ENCODE peak calls at places on chromosomes 16 and 17, in eight cellular contexts. U is natural killer cell, B is AG09319, O is mesothelial cell of epicardium, H is cardiac fibroblast, I is HL-60, Y is thoracic aorta, M is AG09309. F is an unnamed sample.

GRCh38 chr17:43917348-43918025 is 10.2 kb upstream of the MPP2 start:
- DNase-seq in U (no peak), B (no peak), O (no peak), H (peak), I (no peak), Y (no peak), M (no peak), F (peak)

GRCh38 chr16:8944113-8944765 is 19.5 kb downstream of the USP7 start:
- DNase-seq in U (no peak), B (no peak), O (no peak), H (no peak), I (no peak), Y (no peak), M (no peak), F (no peak)

GRCh38 chr17:1649844-1650409 is at the start of gene RILP:
- DNase-seq in U (no peak), B (no peak), O (no peak), H (peak), I (no peak), Y (no peak), M (no peak), F (no peak)

GRCh38 chr16:72400257-72401078 is 228.5 kb upstream of the PMFBP1 start:
- DNase-seq in U (no peak), B (peak), O (peak), H (peak), I (peak), Y (no peak), M (peak), F (no peak)

GRCh38 chr16:10983175-10983558 is 38.8 kb downstream of the CLEC16A start:
- DNase-seq in U (no peak), B (no peak), O (no peak), H (no peak), I (no peak), Y (no peak), M (no peak), F (no peak)

GRCh38 chr17:32569171-32570080 is 82.6 kb downstream of the CDK5R1 start:
- DNase-seq in U (no peak), B (no peak), O (no peak), H (peak), I (no peak), Y (no peak), M (no peak), F (no peak)

GRCh38 chr16:71826533-71827017 is 17.9 kb upstream of the AP1G1 start:
- DNase-seq in U (no peak), B (no peak), O (no peak), H (no peak), I (no peak), Y (no peak), M (no peak), F (no peak)

GRCh38 chr17:81020767-81021497 is 14.0 kb upstream of the BAIAP2 start:
- DNase-seq in U (no peak), B (no peak), O (no peak), H (peak), I (no peak), Y (no peak), M (no peak), F (no peak)

GRCh38 chr17:66812571-66812970 is 22.3 kb upstream of the CACNG5 start:
- DNase-seq in U (no peak), B (no peak), O (no peak), H (no peak), I (no peak), Y (no peak), M (no peak), F (no peak)

GRCh38 chr16:31071861-31072260 is 2.2 kb downstream of the ZNF668 start:
- DNase-seq in U (no peak), B (peak), O (no peak), H (peak), I (no peak), Y (no peak), M (peak), F (no peak)

GRCh38 chr16:68401871-68402747 is 46.2 kb downstream of the SMPD3 start:
- DNase-seq in U (no peak), B (no peak), O (no peak), H (peak), I (no peak), Y (no peak), M (peak), F (no peak)

GRCh38 chr17:78044280-78044835 is 84.2 kb downstream of the TMC6 start:
- DNase-seq in U (no peak), B (no peak), O (no peak), H (peak), I (no peak), Y (no peak), M (no peak), F (no peak)

GRCh38 chr17:43456661-43457361 is 27.0 kb upstream of the DHX8 start:
- DNase-seq in U (no peak), B (peak), O (no peak), H (peak), I (peak), Y (no peak), M (no peak), F (no peak)

GRCh38 chr16:88323546-88324330 is 59.0 kb upstream of the ZNF469 start:
- DNase-seq in U (no peak), B (no peak), O (no peak), H (no peak), I (no peak), Y (no peak), M (no peak), F (no peak)

GRCh38 chr16:10878644-10879498 is 1.9 kb downstream of the CIITA start:
- DNase-seq in U (peak), B (no peak), O (no peak), H (peak), I (no peak), Y (no peak), M (no peak), F (peak)

GRCh38 chr17:75592364-75593020 is 4.9 kb downstream of the MYO15B start:
- DNase-seq in U (no peak), B (no peak), O (no peak), H (no peak), I (no peak), Y (no peak), M (no peak), F (no peak)

GRCh38 chr17:45018514-45019176 is 32.8 kb downstream of the DCAKD start:
- DNase-seq in U (peak), B (no peak), O (no peak), H (no peak), I (no peak), Y (no peak), M (no peak), F (no peak)

GRCh38 chr17:75712480-75712879 is 8.8 kb upstream of the ITGB4 start:
- DNase-seq in U (no peak), B (no peak), O (no peak), H (peak), I (no peak), Y (no peak), M (no peak), F (no peak)

GRCh38 chr16:85018529-85019236 is 7.3 kb upstream of the ZDHHC7 start:
- DNase-seq in U (no peak), B (no peak), O (no peak), H (no peak), I (no peak), Y (no peak), M (no peak), F (no peak)

GRCh38 chr16:75256871-75257343 is 5.5 kb upstream of the BCAR1 start:
- DNase-seq in U (no peak), B (no peak), O (no peak), H (peak), I (no peak), Y (peak), M (no peak), F (no peak)

GRCh38 chr16:70677499-70678120 is 8.2 kb downstream of the MTSS2 start:
- DNase-seq in U (no peak), B (no peak), O (no peak), H (no peak), I (no peak), Y (no peak), M (no peak), F (no peak)

GRCh38 chr17:83198366-83199341 is 119.2 kb downstream of the METRNL start:
- DNase-seq in U (peak), B (no peak), O (no peak), H (no peak), I (no peak), Y (peak), M (no peak), F (peak)

GRCh38 chr16:26649646-26650045 is 417.1 kb upstream of the C16orf82 start:
- DNase-seq in U (no peak), B (no peak), O (no peak), H (no peak), I (no peak), Y (no peak), M (no peak), F (no peak)

GRCh38 chr16:79011282-79011681 is 589.3 kb downstream of the MAF start:
- DNase-seq in U (no peak), B (no peak), O (no peak), H (no peak), I (no peak), Y (no peak), M (no peak), F (no peak)

DNA sequence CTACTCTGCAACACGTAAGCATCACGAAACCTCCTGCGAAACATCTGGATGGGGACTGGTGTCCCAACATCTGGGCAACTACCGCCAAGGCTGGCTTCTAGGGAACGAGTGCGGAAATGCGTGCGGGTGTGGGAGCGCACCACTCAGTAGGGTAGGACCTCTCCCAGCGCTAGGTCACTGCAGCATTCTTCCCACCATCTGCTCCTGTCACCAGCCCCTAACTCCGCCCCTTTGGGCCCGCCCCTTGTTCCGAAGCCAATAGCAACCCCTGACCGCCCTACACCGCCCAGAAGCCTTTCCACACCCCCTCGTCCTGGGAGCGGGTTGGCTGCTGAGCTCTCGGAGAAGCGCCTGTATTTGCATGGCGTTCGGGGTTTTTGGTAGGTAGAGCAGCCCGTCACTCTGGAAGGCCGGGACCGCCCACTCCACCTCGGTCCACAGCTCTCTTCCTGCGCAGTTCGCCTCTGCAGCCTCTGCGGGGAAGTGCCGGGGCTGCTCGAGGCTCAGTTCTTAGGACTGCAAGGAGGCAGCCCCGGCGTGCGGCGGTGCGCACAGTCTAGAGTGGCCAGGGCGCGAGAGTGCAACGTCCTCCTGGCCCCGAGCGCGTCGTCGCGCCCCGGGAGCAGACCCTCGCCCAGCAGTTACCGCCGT is at the start of gene HS3ST3B1:
- DNase-seq in U (peak), B (peak), O (peak), H (peak), I (peak), Y (peak), M (peak), F (peak)
- TF ChIP-seq CTCF in U (no peak), B (no peak), O (no peak), H (peak), I (no peak), Y (no peak), M (peak), F (no peak)

GRCh38 chr16:1091992-1092552 is 4.0 kb downstream of the C1QTNF8 start:
- DNase-seq in U (no peak), B (no peak), O (no peak), H (no peak), I (no peak), Y (no peak), M (no peak), F (no peak)

GRCh38 chr16:1089822-1090619 is 6.0 kb downstream of the C1QTNF8 start:
- DNase-seq in U (no peak), B (no peak), O (no peak), H (no peak), I (no peak), Y (peak), M (no peak), F (no peak)

GRCh38 chr16:1089439-1089821 is 6.6 kb downstream of the C1QTNF8 start:
- DNase-seq in U (no peak), B (no peak), O (no peak), H (no peak), I (no peak), Y (no peak), M (no peak), F (no peak)

GRCh38 chr16:1088295-1089170 is 7.5 kb downstream of the C1QTNF8 start:
- DNase-seq in U (no peak), B (no peak), O (no peak), H (no peak), I (no peak), Y (no peak), M (no peak), F (no peak)

DNA sequence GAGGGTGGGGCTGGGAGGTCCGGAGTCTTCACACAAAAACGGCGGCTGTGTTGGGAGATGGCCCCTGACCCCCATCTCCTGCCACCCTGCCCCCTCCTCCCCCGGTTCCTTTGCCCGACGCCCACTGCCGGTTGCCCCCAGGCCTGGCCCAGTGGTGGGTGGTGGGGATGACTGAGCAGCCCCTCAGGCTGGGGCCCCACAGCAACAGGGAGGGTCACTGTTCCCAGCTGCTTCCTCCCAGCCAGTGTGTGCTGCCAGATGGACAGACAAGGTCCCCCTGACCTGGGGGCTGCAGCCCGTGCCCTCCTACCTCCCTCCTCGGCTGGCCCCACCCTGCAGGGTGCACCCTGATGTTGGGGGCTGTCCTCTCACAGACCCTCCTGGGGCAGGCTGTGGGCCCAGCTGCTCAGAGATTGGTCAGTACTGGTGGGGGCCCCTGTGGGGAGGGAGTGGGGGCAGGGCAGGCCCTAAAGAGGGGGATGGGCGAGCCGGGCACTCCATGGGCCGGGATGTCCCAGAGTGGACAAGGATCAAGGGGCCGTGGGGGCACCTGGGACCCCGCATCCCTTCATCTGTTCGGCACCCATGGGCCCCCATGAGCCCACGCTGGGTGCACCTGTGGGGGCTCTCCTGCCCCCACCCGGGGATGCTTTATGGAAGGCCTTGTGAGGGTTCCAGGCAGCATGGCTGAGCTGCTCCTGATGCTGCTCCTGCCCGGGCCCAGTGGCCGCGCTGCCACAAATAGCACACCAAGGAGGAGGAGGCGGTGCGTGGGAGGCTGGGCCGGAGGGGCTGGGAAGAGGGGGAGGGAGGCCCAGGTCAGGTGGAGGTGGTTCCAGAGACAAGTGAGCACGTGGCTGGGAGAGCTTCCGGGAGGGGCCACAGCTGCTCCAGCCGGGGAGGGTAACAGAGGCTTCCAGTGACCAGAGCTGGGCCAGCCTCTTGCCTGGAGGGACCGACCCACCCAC is 5.1 kb downstream of the C1QTNF8 start:
- DNase-seq in U (no peak), B (no peak), O (no peak), H (no peak), I (no peak), Y (no peak), M (no peak), F (no peak)
- TF ChIP-seq CTCF in U (no peak), B (no peak), O (no peak), H (no peak), I (no peak), Y (no peak), M (no peak), F (no peak)

DNA sequence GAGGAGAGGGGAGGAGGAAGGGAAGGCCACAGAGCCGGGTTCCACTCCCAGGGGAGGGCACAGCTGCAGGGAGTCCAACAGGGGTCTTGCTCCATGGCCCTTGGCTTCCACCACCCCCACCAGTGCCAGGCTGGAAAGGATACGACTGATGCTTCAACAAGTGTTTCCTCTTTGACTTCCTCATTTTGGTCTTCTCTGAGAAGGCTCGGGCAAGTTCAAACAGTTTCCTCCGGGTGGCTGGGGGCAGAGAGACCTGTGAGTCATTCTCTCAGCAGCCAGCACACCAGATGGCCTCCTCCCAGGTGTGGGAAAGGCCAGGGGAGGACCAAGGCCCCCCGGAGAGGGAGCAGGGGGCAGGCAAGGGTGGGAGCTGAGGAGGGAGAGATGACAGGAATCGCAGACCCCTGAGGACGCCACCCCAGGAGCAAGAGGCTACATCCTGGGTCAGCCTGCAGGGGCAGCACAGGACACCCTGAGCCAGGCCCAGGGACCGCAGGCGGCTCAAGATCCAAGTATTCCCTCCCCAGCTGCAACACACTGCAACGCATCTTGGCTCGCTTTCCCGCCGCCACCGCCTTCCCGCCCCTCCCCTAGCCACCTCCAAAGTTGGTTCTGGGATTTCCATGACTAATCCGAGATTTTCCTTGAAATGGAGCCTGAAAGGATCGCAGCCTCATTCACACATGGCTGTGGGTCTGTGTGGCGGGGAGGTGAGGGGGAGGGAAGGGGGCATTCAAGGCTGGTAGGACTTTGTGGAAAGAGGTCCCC is 18.3 kb upstream of the MRPS23 start:
- DNase-seq in U (no peak), B (peak), O (no peak), H (peak), I (peak), Y (peak), M (peak), F (peak)
- TF ChIP-seq CTCF in U (no peak), B (peak), O (no peak), H (peak), I (peak), Y (peak), M (peak), F (no peak)

GRCh38 chr16:19380316-19380715 is 37.4 kb upstream of the TMC5 start:
- DNase-seq in U (no peak), B (no peak), O (no peak), H (no peak), I (no peak), Y (no peak), M (no peak), F (no peak)
- TF ChIP-seq CTCF in U (no peak), B (no peak), O (no peak), H (no peak), I (no peak), Y (no peak), M (no peak), F (no peak)

GRCh38 chr17:73929860-73930430 is 273.5 kb upstream of the RPL38 start:
- DNase-seq in U (no peak), B (no peak), O (no peak), H (no peak), I (no peak), Y (no peak), M (no peak), F (no peak)
- TF ChIP-seq CTCF in U (no peak), B (no peak), O (no peak), H (no peak), I (no peak), Y (no peak), M (no peak), F (no peak)

GRCh38 chr16:67392301-67393059 is 818 bp downstream of the TPPP3 start:
- DNase-seq in U (no peak), B (no peak), O (no peak), H (no peak), I (no peak), Y (no peak), M (no peak), F (no peak)
- TF ChIP-seq CTCF in U (no peak), B (no peak), O (no peak), H (no peak), I (no peak), Y (no peak), M (no peak), F (no peak)

GRCh38 chr16:67349172-67349571 is 22.6 kb downstream of the LRRC36 start:
- DNase-seq in U (no peak), B (no peak), O (no peak), H (peak), I (no peak), Y (no peak), M (no peak), F (no peak)
- TF ChIP-seq CTCF in U (peak), B (peak), O (peak), H (peak), I (peak), Y (no peak), M (peak), F (peak)

DNA sequence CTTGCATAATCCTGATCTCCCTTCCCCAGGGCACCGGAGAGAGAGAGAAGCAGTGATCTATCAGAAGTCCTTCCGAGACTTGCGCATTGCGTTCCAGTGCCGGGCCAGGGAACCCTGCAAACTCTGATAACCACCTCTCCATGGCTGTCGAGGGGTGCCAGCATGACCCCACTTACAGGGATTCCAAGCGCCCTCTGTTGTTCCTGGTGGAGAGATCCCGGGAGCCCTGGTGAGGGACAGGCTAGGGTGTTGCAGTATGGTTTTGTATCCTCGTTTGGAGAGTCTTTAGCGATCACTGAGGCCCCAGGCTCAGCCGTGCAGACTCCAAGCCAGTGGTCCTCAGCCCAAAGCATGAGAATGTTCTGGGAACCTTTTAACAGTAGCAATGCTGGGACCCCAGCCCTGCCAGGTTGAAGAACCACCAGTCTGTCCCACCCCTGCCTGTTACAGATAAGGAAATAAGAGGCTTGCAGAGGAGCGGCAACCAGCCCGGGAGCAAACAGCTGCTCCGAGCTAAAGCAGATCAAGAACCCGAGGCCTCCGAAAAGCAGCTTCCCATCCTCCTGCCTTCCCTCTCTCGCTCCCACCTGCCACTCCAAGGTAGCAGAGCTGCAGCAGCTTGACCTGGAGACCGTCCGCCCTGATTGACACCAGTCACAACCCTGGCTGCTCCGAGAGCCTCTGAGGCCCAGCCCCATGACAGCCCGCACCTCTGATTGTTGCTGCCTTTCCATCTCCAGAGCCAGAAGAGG is 150.3 kb upstream of the RPL38 start:
- DNase-seq in U (no peak), B (no peak), O (no peak), H (no peak), I (no peak), Y (no peak), M (no peak), F (no peak)
- TF ChIP-seq CTCF in U (no peak), B (no peak), O (no peak), H (no peak), I (no peak), Y (no peak), M (no peak), F (no peak)